ENCODE peak calls at places on chromosomes 7 and 10, in seven cellular contexts. One of them, this sample, is unnamed.

GRCh38 chr10:7967035-7967434 is 87.5 kb upstream of the GATA3 start:
- DNase-seq in psoas muscle: no peak
- DNase-seq in upper lobe of right lung: no peak
- DNase-seq in stomach: no peak
- DNase-seq in RWPE1: no peak
- DNase-seq in foreskin fibroblast: no peak
- DNase-seq in H9: no peak
- DNase-seq in this sample: no peak

GRCh38 chr7:18420758-18421157 is 74.8 kb upstream of the HDAC9 start:
- DNase-seq in psoas muscle: no peak
- DNase-seq in upper lobe of right lung: no peak
- DNase-seq in stomach: no peak
- DNase-seq in RWPE1: peak
- DNase-seq in foreskin fibroblast: peak
- DNase-seq in H9: no peak
- DNase-seq in this sample: no peak

GRCh38 chr7:151570366-151570915 is 50.7 kb upstream of the RHEB start:
- DNase-seq in psoas muscle: no peak
- DNase-seq in upper lobe of right lung: no peak
- DNase-seq in stomach: no peak
- DNase-seq in RWPE1: peak
- DNase-seq in foreskin fibroblast: no peak
- DNase-seq in H9: no peak
- DNase-seq in this sample: no peak

GRCh38 chr10:100186813-100187212 is 984 bp upstream of the ERLIN1 start:
- DNase-seq in psoas muscle: peak
- DNase-seq in upper lobe of right lung: peak
- DNase-seq in stomach: no peak
- DNase-seq in RWPE1: peak
- DNase-seq in foreskin fibroblast: no peak
- DNase-seq in H9: no peak
- DNase-seq in this sample: no peak

GRCh38 chr7:751826-752225 is 24.7 kb upstream of the PRKAR1B start:
- DNase-seq in psoas muscle: peak
- DNase-seq in upper lobe of right lung: peak
- DNase-seq in stomach: no peak
- DNase-seq in RWPE1: no peak
- DNase-seq in foreskin fibroblast: no peak
- DNase-seq in H9: no peak
- DNase-seq in this sample: no peak

GRCh38 chr10:111338798-111339197 is 262.0 kb downstream of the ADRA2A start:
- DNase-seq in psoas muscle: no peak
- DNase-seq in upper lobe of right lung: no peak
- DNase-seq in stomach: no peak
- DNase-seq in RWPE1: no peak
- DNase-seq in foreskin fibroblast: no peak
- DNase-seq in H9: no peak
- DNase-seq in this sample: no peak

GRCh38 chr10:103712898-103713498 is 142.4 kb downstream of the SH3PXD2A start:
- DNase-seq in psoas muscle: peak
- DNase-seq in upper lobe of right lung: no peak
- DNase-seq in stomach: peak
- DNase-seq in RWPE1: peak
- DNase-seq in foreskin fibroblast: peak
- DNase-seq in H9: peak
- DNase-seq in this sample: peak

GRCh38 chr7:77697535-77697831 is 1.2 kb downstream of the RSBN1L start:
- DNase-seq in psoas muscle: peak
- DNase-seq in upper lobe of right lung: no peak
- DNase-seq in stomach: no peak
- DNase-seq in RWPE1: no peak
- DNase-seq in foreskin fibroblast: no peak
- DNase-seq in H9: no peak
- DNase-seq in this sample: no peak

GRCh38 chr7:28980504-28981281 is 22.6 kb upstream of the TRIL start:
- DNase-seq in psoas muscle: no peak
- DNase-seq in upper lobe of right lung: no peak
- DNase-seq in stomach: no peak
- DNase-seq in RWPE1: no peak
- DNase-seq in foreskin fibroblast: no peak
- DNase-seq in H9: no peak
- DNase-seq in this sample: no peak

GRCh38 chr7:47581442-47581820 is 480 bp downstream of the TNS3 start:
- DNase-seq in psoas muscle: no peak
- DNase-seq in upper lobe of right lung: peak
- DNase-seq in stomach: peak
- DNase-seq in RWPE1: no peak
- DNase-seq in foreskin fibroblast: no peak
- DNase-seq in H9: no peak
- DNase-seq in this sample: peak

GRCh38 chr10:13352519-13352918 is 4.4 kb upstream of the SEPHS1 start:
- DNase-seq in psoas muscle: no peak
- DNase-seq in upper lobe of right lung: no peak
- DNase-seq in stomach: no peak
- DNase-seq in RWPE1: no peak
- DNase-seq in foreskin fibroblast: no peak
- DNase-seq in H9: peak
- DNase-seq in this sample: no peak

GRCh38 chr10:63657812-63658211 is 136.6 kb downstream of the REEP3 start:
- DNase-seq in psoas muscle: no peak
- DNase-seq in upper lobe of right lung: no peak
- DNase-seq in stomach: no peak
- DNase-seq in RWPE1: no peak
- DNase-seq in foreskin fibroblast: no peak
- DNase-seq in H9: no peak
- DNase-seq in this sample: no peak

GRCh38 chr7:96084880-96085551 is 236.9 kb downstream of the SLC25A13 start:
- DNase-seq in psoas muscle: no peak
- DNase-seq in upper lobe of right lung: no peak
- DNase-seq in stomach: no peak
- DNase-seq in RWPE1: peak
- DNase-seq in foreskin fibroblast: peak
- DNase-seq in H9: no peak
- DNase-seq in this sample: no peak

GRCh38 chr10:106609466-106609865 is 555.0 kb downstream of the SORCS1 start:
- DNase-seq in psoas muscle: no peak
- DNase-seq in upper lobe of right lung: no peak
- DNase-seq in stomach: no peak
- DNase-seq in RWPE1: peak
- DNase-seq in foreskin fibroblast: no peak
- DNase-seq in H9: no peak
- DNase-seq in this sample: no peak

GRCh38 chr10:106608101-106608500 is 556.4 kb downstream of the SORCS1 start:
- DNase-seq in psoas muscle: no peak
- DNase-seq in upper lobe of right lung: no peak
- DNase-seq in stomach: no peak
- DNase-seq in RWPE1: no peak
- DNase-seq in foreskin fibroblast: no peak
- DNase-seq in H9: no peak
- DNase-seq in this sample: no peak

GRCh38 chr10:106612381-106612780 is 552.1 kb downstream of the SORCS1 start:
- DNase-seq in psoas muscle: no peak
- DNase-seq in upper lobe of right lung: no peak
- DNase-seq in stomach: no peak
- DNase-seq in RWPE1: no peak
- DNase-seq in foreskin fibroblast: no peak
- DNase-seq in H9: no peak
- DNase-seq in this sample: no peak

GRCh38 chr10:106614293-106614692 is 550.2 kb downstream of the SORCS1 start:
- DNase-seq in psoas muscle: no peak
- DNase-seq in upper lobe of right lung: no peak
- DNase-seq in stomach: no peak
- DNase-seq in RWPE1: no peak
- DNase-seq in foreskin fibroblast: no peak
- DNase-seq in H9: no peak
- DNase-seq in this sample: no peak

DNA sequence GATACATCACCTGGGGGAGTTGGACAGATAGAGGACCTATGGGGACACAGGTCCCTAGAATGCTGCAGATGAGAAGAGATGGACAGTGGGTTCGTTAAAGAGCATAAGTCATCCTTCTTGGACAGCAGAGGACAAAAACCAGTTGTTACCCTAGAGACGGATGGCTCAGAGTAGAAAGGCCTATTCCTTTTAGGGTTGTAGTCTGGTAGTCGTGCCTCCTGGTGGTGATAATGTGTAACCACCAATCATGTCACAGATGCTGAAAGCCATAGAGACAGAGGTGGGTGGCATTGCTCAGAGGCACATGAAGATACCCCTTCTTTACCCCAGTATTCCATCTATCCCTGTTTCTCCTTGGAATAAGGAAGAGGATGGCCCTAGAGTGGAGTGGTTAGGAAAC is 554.6 kb downstream of the SORCS1 start:
- DNase-seq in psoas muscle: no peak
- DNase-seq in upper lobe of right lung: no peak
- DNase-seq in stomach: no peak
- DNase-seq in RWPE1: no peak
- DNase-seq in foreskin fibroblast: no peak
- DNase-seq in H9: peak
- DNase-seq in this sample: no peak
- TF ChIP-seq CTCF in psoas muscle: no peak
- TF ChIP-seq CTCF in upper lobe of right lung: no peak
- TF ChIP-seq CTCF in stomach: no peak
- TF ChIP-seq CTCF in RWPE1: no peak
- TF ChIP-seq CTCF in foreskin fibroblast: peak
- TF ChIP-seq CTCF in H9: peak
- TF ChIP-seq CTCF in this sample: peak

GRCh38 chr10:29120216-29120615 is 168.7 kb upstream of the LYZL1 start:
- DNase-seq in psoas muscle: no peak
- DNase-seq in upper lobe of right lung: no peak
- DNase-seq in stomach: no peak
- DNase-seq in RWPE1: peak
- DNase-seq in foreskin fibroblast: no peak
- DNase-seq in H9: no peak
- DNase-seq in this sample: no peak

GRCh38 chr10:29124864-29125263 is 164.0 kb upstream of the LYZL1 start:
- DNase-seq in psoas muscle: no peak
- DNase-seq in upper lobe of right lung: no peak
- DNase-seq in stomach: no peak
- DNase-seq in RWPE1: no peak
- DNase-seq in foreskin fibroblast: no peak
- DNase-seq in H9: no peak
- DNase-seq in this sample: no peak

GRCh38 chr10:29113251-29113945 is 175.5 kb upstream of the LYZL1 start:
- DNase-seq in psoas muscle: no peak
- DNase-seq in upper lobe of right lung: no peak
- DNase-seq in stomach: no peak
- DNase-seq in RWPE1: no peak
- DNase-seq in foreskin fibroblast: no peak
- DNase-seq in H9: no peak
- DNase-seq in this sample: no peak

GRCh38 chr10:29117781-29118180 is 171.1 kb upstream of the LYZL1 start:
- DNase-seq in psoas muscle: no peak
- DNase-seq in upper lobe of right lung: no peak
- DNase-seq in stomach: no peak
- DNase-seq in RWPE1: no peak
- DNase-seq in foreskin fibroblast: no peak
- DNase-seq in H9: no peak
- DNase-seq in this sample: no peak

GRCh38 chr10:29119374-29119773 is 169.5 kb upstream of the LYZL1 start:
- DNase-seq in psoas muscle: no peak
- DNase-seq in upper lobe of right lung: no peak
- DNase-seq in stomach: peak
- DNase-seq in RWPE1: peak
- DNase-seq in foreskin fibroblast: no peak
- DNase-seq in H9: peak
- DNase-seq in this sample: no peak
- TF ChIP-seq CTCF in psoas muscle: peak
- TF ChIP-seq CTCF in upper lobe of right lung: peak
- TF ChIP-seq CTCF in stomach: peak
- TF ChIP-seq CTCF in RWPE1: no peak
- TF ChIP-seq CTCF in foreskin fibroblast: peak
- TF ChIP-seq CTCF in H9: peak
- TF ChIP-seq CTCF in this sample: peak

GRCh38 chr10:121592155-121592890 is 5.9 kb downstream of the FGFR2 start:
- DNase-seq in psoas muscle: no peak
- DNase-seq in upper lobe of right lung: peak
- DNase-seq in stomach: no peak
- DNase-seq in RWPE1: no peak
- DNase-seq in foreskin fibroblast: no peak
- DNase-seq in H9: peak
- DNase-seq in this sample: no peak
- TF ChIP-seq CTCF in psoas muscle: no peak
- TF ChIP-seq CTCF in upper lobe of right lung: peak
- TF ChIP-seq CTCF in stomach: no peak
- TF ChIP-seq CTCF in RWPE1: no peak
- TF ChIP-seq CTCF in foreskin fibroblast: no peak
- TF ChIP-seq CTCF in H9: peak
- TF ChIP-seq CTCF in this sample: peak

GRCh38 chr10:95209509-95210127 is 15.6 kb downstream of the ACSM6 start:
- DNase-seq in psoas muscle: no peak
- DNase-seq in upper lobe of right lung: no peak
- DNase-seq in stomach: no peak
- DNase-seq in RWPE1: no peak
- DNase-seq in foreskin fibroblast: no peak
- DNase-seq in H9: no peak
- DNase-seq in this sample: no peak

GRCh38 chr10:95214369-95214768 is 20.3 kb downstream of the ACSM6 start:
- DNase-seq in psoas muscle: no peak
- DNase-seq in upper lobe of right lung: no peak
- DNase-seq in stomach: no peak
- DNase-seq in RWPE1: no peak
- DNase-seq in foreskin fibroblast: no peak
- DNase-seq in H9: no peak
- DNase-seq in this sample: no peak

GRCh38 chr10:95214793-95215192 is 20.8 kb downstream of the ACSM6 start:
- DNase-seq in psoas muscle: no peak
- DNase-seq in upper lobe of right lung: no peak
- DNase-seq in stomach: no peak
- DNase-seq in RWPE1: peak
- DNase-seq in foreskin fibroblast: no peak
- DNase-seq in H9: no peak
- DNase-seq in this sample: no peak

GRCh38 chr10:95211606-95212279 is 17.7 kb downstream of the ACSM6 start:
- DNase-seq in psoas muscle: no peak
- DNase-seq in upper lobe of right lung: no peak
- DNase-seq in stomach: no peak
- DNase-seq in RWPE1: no peak
- DNase-seq in foreskin fibroblast: peak
- DNase-seq in H9: no peak
- DNase-seq in this sample: no peak

DNA sequence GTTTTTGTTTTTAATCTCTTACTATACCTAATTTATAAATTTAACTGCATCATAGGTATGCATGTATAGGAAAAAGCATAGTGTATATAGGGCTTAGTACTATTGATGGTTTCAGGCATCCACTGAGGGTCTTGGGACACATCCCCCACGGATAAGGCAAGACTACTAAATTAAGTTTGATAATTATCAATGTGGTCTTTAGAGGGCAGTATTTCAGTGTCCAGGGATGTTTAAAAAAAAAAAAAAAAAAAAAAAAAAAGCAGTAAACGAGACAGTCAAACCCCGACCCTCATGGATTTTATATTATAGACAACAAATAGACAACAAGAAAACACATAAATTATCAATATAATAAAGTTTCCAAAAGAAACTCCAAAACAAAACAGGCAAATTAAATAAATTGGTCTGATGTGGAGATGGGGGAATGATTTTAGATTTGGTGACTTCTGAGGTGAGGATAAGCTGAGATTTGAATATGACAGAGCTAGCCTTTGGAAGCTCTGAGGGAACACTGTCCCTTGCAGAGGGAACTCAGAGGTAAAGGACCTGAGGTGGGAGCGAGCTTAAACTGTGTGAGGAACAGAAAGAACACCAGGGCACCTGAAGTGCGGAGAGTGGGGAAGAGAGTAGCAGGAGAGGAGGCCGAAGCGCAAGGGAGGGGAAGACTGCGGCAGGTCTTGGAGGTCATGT is 14.8 kb downstream of the ACSM6 start:
- DNase-seq in psoas muscle: no peak
- DNase-seq in upper lobe of right lung: no peak
- DNase-seq in stomach: no peak
- DNase-seq in RWPE1: peak
- DNase-seq in foreskin fibroblast: no peak
- DNase-seq in H9: peak
- DNase-seq in this sample: no peak
- TF ChIP-seq CTCF in psoas muscle: peak
- TF ChIP-seq CTCF in upper lobe of right lung: peak
- TF ChIP-seq CTCF in stomach: no peak
- TF ChIP-seq CTCF in RWPE1: peak
- TF ChIP-seq CTCF in foreskin fibroblast: no peak
- TF ChIP-seq CTCF in H9: peak
- TF ChIP-seq CTCF in this sample: peak

This sample was measured in type B pancreatic cell.